ENCODE peak calls at places on chromosomes 5 and 9, in eight cellular contexts. U is cardiac muscle cell, J is gastrocnemius medialis, M is ascending aorta, R is upper lobe of left lung, V is astrocyte, B is sigmoid colon, E is upper lobe of right lung. Q is an unnamed sample.

GRCh38 chr5:8864053-8864452 is 681.8 kb downstream of the SEMA5A start:
- DNase-seq in V (no peak), R (no peak), U (peak; percentile 35), M (no peak), J (no peak), B (no peak), E (no peak), Q (no peak)

GRCh38 chr9:73215249-73215648 is 63.6 kb downstream of the ANXA1 start:
- DNase-seq in R (no peak), E (no peak), J (no peak), M (no peak), V (no peak), U (no peak), B (no peak), Q (no peak)

GRCh38 chr9:125633116-125633743 is 73.8 kb downstream of the MAPKAP1 start:
- DNase-seq in M (no peak), J (no peak), V (no peak), U (peak; percentile 17), B (no peak), R (no peak), E (no peak), Q (no peak)

GRCh38 chr5:79692586-79692985 is 3.0 kb downstream of the CMYA5 start:
- DNase-seq in B (no peak), M (no peak), E (no peak), U (no peak), V (no peak), R (no peak), J (no peak), Q (no peak)

GRCh38 chr5:177040814-177041410 is 18.4 kb downstream of the ZNF346 start:
- DNase-seq in V (peak; percentile 70), U (peak; percentile 55), R (no peak), M (no peak), B (no peak), E (no peak), J (no peak), Q (no peak)

GRCh38 chr9:4836676-4837075 is 43.9 kb downstream of the RCL1 start:
- DNase-seq in E (no peak), J (no peak), R (no peak), U (peak; percentile 27), M (no peak), V (peak; percentile 34), B (no peak), Q (no peak)

GRCh38 chr9:81035171-81035570 is 654.2 kb downstream of the TLE1 start:
- DNase-seq in B (no peak), E (no peak), J (no peak), U (peak; percentile 67), M (no peak), V (peak; percentile 97), R (no peak), Q (no peak)

GRCh38 chr9:32350682-32351081 is 33.8 kb upstream of the ACO1 start:
- DNase-seq in U (peak; percentile 55), M (no peak), B (no peak), R (no peak), J (no peak), V (peak; percentile 8), E (no peak), Q (no peak)

GRCh38 chr9:114002986-114003740 is 74.9 kb downstream of the AMBP start:
- DNase-seq in R (no peak), V (peak; percentile 34), B (peak; percentile 42), J (peak; percentile 6), U (no peak), M (no peak), E (no peak), Q (no peak)

GRCh38 chr9:7103382-7104170 is 345.8 kb downstream of the KDM4C start:
- DNase-seq in V (peak; percentile 42), R (no peak), M (no peak), E (no peak), B (no peak), J (peak; percentile 81), U (peak; percentile 52), Q (no peak)

GRCh38 chr9:126631254-126631653 is 17.5 kb downstream of the LMX1B start:
- DNase-seq in B (no peak), U (peak; percentile 17), V (no peak), M (no peak), E (no peak), R (no peak), J (no peak), Q (no peak)

GRCh38 chr5:157549283-157549629 is 26.3 kb downstream of the ADAM19 start:
- DNase-seq in M (no peak), R (no peak), U (no peak), B (no peak), E (no peak), V (peak; percentile 82), J (no peak), Q (no peak)

GRCh38 chr5:39117401-39117800 is 43.2 kb upstream of the RICTOR start:
- DNase-seq in E (no peak), U (peak; percentile 13), M (no peak), J (no peak), R (no peak), V (peak; percentile 18), B (no peak), Q (no peak)

GRCh38 chr5:95823738-95824609 is 1.4 kb upstream of the GLRX start:
- DNase-seq in R (peak; percentile 84), B (peak; percentile 92), U (peak; percentile 95), V (peak; percentile 93), J (peak; percentile 79), M (no peak), E (peak; percentile 80), Q (peak; percentile 69)

GRCh38 chr5:135486679-135487395 is 34.7 kb upstream of the TIFAB start:
- DNase-seq in U (no peak), R (no peak), E (no peak), B (no peak), M (no peak), J (no peak), V (no peak), Q (no peak)

GRCh38 chr5:83145882-83146331 is 68.6 kb downstream of the XRCC4 start:
- DNase-seq in R (no peak), E (no peak), J (no peak), M (no peak), U (peak; percentile 10), V (no peak), B (no peak), Q (no peak)

GRCh38 chr5:150431574-150431973 is 18.0 kb downstream of the RPS14 start:
- DNase-seq in B (no peak), E (no peak), V (no peak), M (no peak), R (no peak), U (no peak), J (no peak), Q (no peak)

GRCh38 chr9:131868766-131869165 is 128.9 kb upstream of the RAPGEF1 start:
- DNase-seq in V (no peak), J (no peak), M (no peak), U (peak; percentile 46), E (no peak), R (no peak), B (no peak), Q (no peak)

GRCh38 chr5:151596839-151597539 is 5.9 kb upstream of the FAT2 start:
- DNase-seq in U (peak; percentile 11), E (no peak), B (no peak), V (peak; percentile 16), M (no peak), R (no peak), J (no peak), Q (no peak)

GRCh38 chr5:30197662-30198061 is 995.8 kb upstream of the CDH6 start:
- DNase-seq in E (no peak), M (no peak), U (no peak), V (no peak), B (no peak), R (no peak), J (no peak), Q (no peak)

GRCh38 chr9:124544535-124544934 is 37.3 kb upstream of the NR5A1 start:
- DNase-seq in J (no peak), E (no peak), B (no peak), U (no peak), M (no peak), R (no peak), V (no peak), Q (no peak)

GRCh38 chr5:180699042-180699441 is 40.8 kb downstream of the OR2Y1 start:
- DNase-seq in J (no peak), U (no peak), B (no peak), R (no peak), E (no peak), V (no peak), M (no peak), Q (no peak)

GRCh38 chr5:116944171-116944570 is 369.5 kb upstream of the SEMA6A start:
- DNase-seq in M (no peak), R (no peak), E (no peak), U (peak; percentile 52), J (no peak), B (no peak), V (peak; percentile 2), Q (peak; percentile 19)

GRCh38 chr9:6549106-6549505 is 96.4 kb downstream of the GLDC start:
- DNase-seq in M (no peak), J (no peak), E (no peak), R (no peak), V (no peak), U (peak; percentile 12), B (no peak), Q (no peak)

GRCh38 chr9:87601175-87601574 is 103.5 kb downstream of the DAPK1 start:
- DNase-seq in E (peak; percentile 84), U (no peak), V (no peak), R (peak; percentile 93), J (peak; percentile 20), B (peak; percentile 78), M (peak; percentile 28), Q (peak; percentile 77)

GRCh38 chr9:137606005-137606601 is 617 bp downstream of the ARRDC1 start:
- DNase-seq in R (peak; percentile 59), V (no peak), E (peak; percentile 86), M (no peak), B (no peak), J (peak; percentile 62), U (no peak), Q (no peak)
- H3K4me1 ChIP-seq in R (peaks cover 43% of the 10 kb centered on the region), V (peaks cover 16% of the 10 kb centered on the region), E (peaks cover 41% of the 10 kb centered on the region), M (peaks cover 6% of the 10 kb centered on the region), B (peaks cover 32% of the 10 kb centered on the region), J (peaks cover 15% of the 10 kb centered on the region), U (peaks cover 18% of the 10 kb centered on the region), Q (peaks cover 33% of the 10 kb centered on the region)

GRCh38 chr9:133474853-133475252 is 4.0 kb downstream of the SLC2A6 start:
- DNase-seq in M (no peak), J (no peak), U (no peak), E (no peak), B (no peak), R (no peak), V (no peak), Q (no peak)
- H3K4me1 ChIP-seq in M (peaks cover 6% of the 10 kb centered on the region), J (peaks cover 4% of the 10 kb centered on the region), U (peaks cover 4% of the 10 kb centered on the region), E (peaks cover 19% of the 10 kb centered on the region), B (peaks cover 21% of the 10 kb centered on the region), R (peaks cover 41% of the 10 kb centered on the region), V (peaks cover 14% of the 10 kb centered on the region), Q (peaks cover 41% of the 10 kb centered on the region)

GRCh38 chr9:79663878-79664277 is 92.1 kb downstream of the TLE4 start:
- DNase-seq in J (no peak), U (no peak), E (no peak), V (no peak), B (no peak), R (no peak), M (no peak), Q (no peak)
- H3K4me1 ChIP-seq in J (peaks cover 34% of the 10 kb centered on the region), U (no peaks in the 10 kb centered on the region), E (peaks cover 11% of the 10 kb centered on the region), V (peaks cover 10% of the 10 kb centered on the region), B (peaks cover 20% of the 10 kb centered on the region), R (no peaks in the 10 kb centered on the region), M (no peaks in the 10 kb centered on the region), Q (no peaks in the 10 kb centered on the region)

DNA sequence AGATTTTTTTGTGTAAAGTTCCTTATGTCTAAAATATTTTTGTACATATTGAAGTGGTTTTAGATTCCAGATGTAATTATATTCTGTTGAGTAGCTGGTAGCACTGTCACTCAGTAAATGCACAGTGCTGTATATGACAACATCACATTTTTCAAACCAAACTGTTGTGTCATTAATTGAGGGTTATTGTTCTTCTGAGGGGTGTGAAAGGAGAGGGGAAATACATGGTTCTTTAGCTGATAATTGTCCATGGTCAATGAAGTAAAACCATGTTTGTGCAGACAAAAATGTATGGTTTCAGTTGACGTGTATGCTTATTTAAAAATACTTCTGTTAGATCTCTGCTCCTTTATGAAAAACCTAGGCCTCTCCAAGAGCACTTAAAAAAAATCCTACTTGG is 3.3 kb downstream of the ZNF462 start:
- DNase-seq in R (no peak), B (no peak), V (no peak), J (no peak), U (no peak), E (no peak), M (no peak), Q (no peak)
- H3K4me1 ChIP-seq in R (peaks cover 30% of the 10 kb centered on the region), B (peaks cover 56% of the 10 kb centered on the region), V (peaks cover 7% of the 10 kb centered on the region), J (peaks cover 64% of the 10 kb centered on the region), U (peaks cover 9% of the 10 kb centered on the region), E (peaks cover 39% of the 10 kb centered on the region), M (peaks cover 8% of the 10 kb centered on the region), Q (peaks cover 42% of the 10 kb centered on the region)

Q was measured in transverse colon.